ENCODE peak calls at places on chromosome 20, in eight cellular contexts. One of them, this sample, is unnamed.

GRCh38 chr20:34538671-34539123 is 19.8 kb upstream of the MAP1LC3A start:
- DNase-seq in GM12864: no peak
- DNase-seq in erythroblast: peak
- DNase-seq in NCI-H2171 treated with DMSO at 0.1 percent for 48 hours: peak
- DNase-seq in COLO829: peak
- DNase-seq in T47D: peak
- DNase-seq in hypothalamus: no peak
- DNase-seq in CD4-positive, alpha-beta T cell: peak
- DNase-seq in this sample: peak

GRCh38 chr20:50758469-50758868 is 27.1 kb downstream of the PARD6B start:
- DNase-seq in GM12864: no peak
- DNase-seq in erythroblast: no peak
- DNase-seq in NCI-H2171 treated with DMSO at 0.1 percent for 48 hours: no peak
- DNase-seq in COLO829: no peak
- DNase-seq in T47D: no peak
- DNase-seq in hypothalamus: no peak
- DNase-seq in CD4-positive, alpha-beta T cell: no peak
- DNase-seq in this sample: no peak

GRCh38 chr20:57941572-57942381 is 232.0 kb upstream of the PMEPA1 start:
- DNase-seq in GM12864: no peak
- DNase-seq in erythroblast: no peak
- DNase-seq in NCI-H2171 treated with DMSO at 0.1 percent for 48 hours: peak
- DNase-seq in COLO829: no peak
- DNase-seq in T47D: no peak
- DNase-seq in hypothalamus: no peak
- DNase-seq in CD4-positive, alpha-beta T cell: no peak
- DNase-seq in this sample: no peak

GRCh38 chr20:2871555-2872303 is 1.6 kb upstream of the PTPRA start:
- DNase-seq in GM12864: no peak
- DNase-seq in erythroblast: no peak
- DNase-seq in NCI-H2171 treated with DMSO at 0.1 percent for 48 hours: no peak
- DNase-seq in COLO829: no peak
- DNase-seq in T47D: no peak
- DNase-seq in hypothalamus: no peak
- DNase-seq in CD4-positive, alpha-beta T cell: no peak
- DNase-seq in this sample: no peak

GRCh38 chr20:57548177-57549058 is 12.5 kb upstream of the PCK1 start:
- DNase-seq in GM12864: no peak
- DNase-seq in erythroblast: no peak
- DNase-seq in NCI-H2171 treated with DMSO at 0.1 percent for 48 hours: no peak
- DNase-seq in COLO829: no peak
- DNase-seq in T47D: no peak
- DNase-seq in hypothalamus: no peak
- DNase-seq in CD4-positive, alpha-beta T cell: no peak
- DNase-seq in this sample: no peak

GRCh38 chr20:5910192-5910591 is 40.1 kb downstream of the TRMT6 start:
- DNase-seq in GM12864: no peak
- DNase-seq in erythroblast: no peak
- DNase-seq in NCI-H2171 treated with DMSO at 0.1 percent for 48 hours: peak
- DNase-seq in COLO829: no peak
- DNase-seq in T47D: no peak
- DNase-seq in hypothalamus: no peak
- DNase-seq in CD4-positive, alpha-beta T cell: no peak
- DNase-seq in this sample: no peak

GRCh38 chr20:57840504-57841296 is 130.9 kb upstream of the PMEPA1 start:
- DNase-seq in GM12864: no peak
- DNase-seq in erythroblast: no peak
- DNase-seq in NCI-H2171 treated with DMSO at 0.1 percent for 48 hours: no peak
- DNase-seq in COLO829: no peak
- DNase-seq in T47D: no peak
- DNase-seq in hypothalamus: no peak
- DNase-seq in CD4-positive, alpha-beta T cell: no peak
- DNase-seq in this sample: no peak

GRCh38 chr20:35831029-35831428 is 59.2 kb downstream of the PHF20 start:
- DNase-seq in GM12864: no peak
- DNase-seq in erythroblast: peak
- DNase-seq in NCI-H2171 treated with DMSO at 0.1 percent for 48 hours: no peak
- DNase-seq in COLO829: no peak
- DNase-seq in T47D: no peak
- DNase-seq in hypothalamus: no peak
- DNase-seq in CD4-positive, alpha-beta T cell: no peak
- DNase-seq in this sample: no peak

GRCh38 chr20:58710481-58711265 is 18.1 kb downstream of the NPEPL1 start:
- DNase-seq in GM12864: no peak
- DNase-seq in erythroblast: no peak
- DNase-seq in NCI-H2171 treated with DMSO at 0.1 percent for 48 hours: no peak
- DNase-seq in COLO829: no peak
- DNase-seq in T47D: no peak
- DNase-seq in hypothalamus: no peak
- DNase-seq in CD4-positive, alpha-beta T cell: no peak
- DNase-seq in this sample: no peak

GRCh38 chr20:47821481-47822100 is 36.3 kb upstream of the SULF2 start:
- DNase-seq in GM12864: no peak
- DNase-seq in erythroblast: no peak
- DNase-seq in NCI-H2171 treated with DMSO at 0.1 percent for 48 hours: peak
- DNase-seq in COLO829: no peak
- DNase-seq in T47D: no peak
- DNase-seq in hypothalamus: no peak
- DNase-seq in CD4-positive, alpha-beta T cell: no peak
- DNase-seq in this sample: no peak

GRCh38 chr20:24605937-24606455 is 136.6 kb downstream of the SYNDIG1 start:
- DNase-seq in GM12864: no peak
- DNase-seq in erythroblast: no peak
- DNase-seq in NCI-H2171 treated with DMSO at 0.1 percent for 48 hours: no peak
- DNase-seq in COLO829: no peak
- DNase-seq in T47D: no peak
- DNase-seq in hypothalamus: no peak
- DNase-seq in CD4-positive, alpha-beta T cell: no peak
- DNase-seq in this sample: no peak

GRCh38 chr20:57400821-57401564 is 9.8 kb downstream of the RBM38 start:
- DNase-seq in GM12864: no peak
- DNase-seq in erythroblast: no peak
- DNase-seq in NCI-H2171 treated with DMSO at 0.1 percent for 48 hours: peak
- DNase-seq in COLO829: no peak
- DNase-seq in T47D: no peak
- DNase-seq in hypothalamus: no peak
- DNase-seq in CD4-positive, alpha-beta T cell: no peak
- DNase-seq in this sample: no peak

GRCh38 chr20:6866741-6867140 is 99.3 kb downstream of the BMP2 start:
- DNase-seq in GM12864: no peak
- DNase-seq in erythroblast: no peak
- DNase-seq in NCI-H2171 treated with DMSO at 0.1 percent for 48 hours: no peak
- DNase-seq in COLO829: no peak
- DNase-seq in T47D: no peak
- DNase-seq in hypothalamus: no peak
- DNase-seq in CD4-positive, alpha-beta T cell: no peak
- DNase-seq in this sample: no peak

GRCh38 chr20:43798591-43799149 is 71.9 kb upstream of the GTSF1L start:
- DNase-seq in GM12864: no peak
- DNase-seq in erythroblast: no peak
- DNase-seq in NCI-H2171 treated with DMSO at 0.1 percent for 48 hours: peak
- DNase-seq in COLO829: no peak
- DNase-seq in T47D: no peak
- DNase-seq in hypothalamus: no peak
- DNase-seq in CD4-positive, alpha-beta T cell: no peak
- DNase-seq in this sample: no peak

GRCh38 chr20:45987108-45987780 is 15.2 kb upstream of the ZNF335 start:
- DNase-seq in GM12864: no peak
- DNase-seq in erythroblast: peak
- DNase-seq in NCI-H2171 treated with DMSO at 0.1 percent for 48 hours: peak
- DNase-seq in COLO829: peak
- DNase-seq in T47D: peak
- DNase-seq in hypothalamus: peak
- DNase-seq in CD4-positive, alpha-beta T cell: peak
- DNase-seq in this sample: peak

GRCh38 chr20:44187054-44187762 is at the start of gene JPH2:
- DNase-seq in GM12864: no peak
- DNase-seq in erythroblast: no peak
- DNase-seq in NCI-H2171 treated with DMSO at 0.1 percent for 48 hours: no peak
- DNase-seq in COLO829: no peak
- DNase-seq in T47D: no peak
- DNase-seq in hypothalamus: no peak
- DNase-seq in CD4-positive, alpha-beta T cell: no peak
- DNase-seq in this sample: peak

GRCh38 chr20:62751551-62752150 is 43.0 kb downstream of the NTSR1 start:
- DNase-seq in GM12864: no peak
- DNase-seq in erythroblast: no peak
- DNase-seq in NCI-H2171 treated with DMSO at 0.1 percent for 48 hours: no peak
- DNase-seq in COLO829: no peak
- DNase-seq in T47D: no peak
- DNase-seq in hypothalamus: no peak
- DNase-seq in CD4-positive, alpha-beta T cell: no peak
- DNase-seq in this sample: no peak

GRCh38 chr20:17556842-17557674 is 12.8 kb upstream of the DSTN start:
- DNase-seq in GM12864: no peak
- DNase-seq in erythroblast: no peak
- DNase-seq in NCI-H2171 treated with DMSO at 0.1 percent for 48 hours: peak
- DNase-seq in COLO829: no peak
- DNase-seq in T47D: no peak
- DNase-seq in hypothalamus: no peak
- DNase-seq in CD4-positive, alpha-beta T cell: no peak
- DNase-seq in this sample: peak

GRCh38 chr20:44601801-44602204 is 19.4 kb downstream of the PKIG start:
- DNase-seq in GM12864: no peak
- DNase-seq in erythroblast: peak
- DNase-seq in NCI-H2171 treated with DMSO at 0.1 percent for 48 hours: no peak
- DNase-seq in COLO829: peak
- DNase-seq in T47D: no peak
- DNase-seq in hypothalamus: no peak
- DNase-seq in CD4-positive, alpha-beta T cell: no peak
- DNase-seq in this sample: peak

GRCh38 chr20:32457476-32457986 is 99.4 kb downstream of the ASXL1 start:
- DNase-seq in GM12864: no peak
- DNase-seq in erythroblast: peak
- DNase-seq in NCI-H2171 treated with DMSO at 0.1 percent for 48 hours: peak
- DNase-seq in COLO829: peak
- DNase-seq in T47D: no peak
- DNase-seq in hypothalamus: peak
- DNase-seq in CD4-positive, alpha-beta T cell: no peak
- DNase-seq in this sample: peak